ENCODE peak calls at places on chromosome 10, in ten cellular contexts. E, L, T, R, W, U, Y, I, O and F are unnamed samples.

GRCh38 chr10:132281915-132282666 is 25.7 kb downstream of the STK32C start:
- DNase-seq in L (no peak), I (no peak), O (no peak), Y (no peak), R (no peak), U (no peak), T (no peak), W (peak), E (no peak), F (no peak)

GRCh38 chr10:98158576-98158975 is 24.1 kb downstream of the R3HCC1L start:
- DNase-seq in L (no peak), E (no peak), W (no peak), U (no peak), I (no peak), R (no peak), T (no peak), Y (no peak), O (no peak), F (no peak)

GRCh38 chr10:110802090-110802489 is 69.6 kb upstream of the PDCD4 start:
- DNase-seq in W (no peak), L (peak), O (no peak), E (no peak), T (no peak), U (no peak), R (no peak), I (no peak), Y (no peak), F (no peak)

GRCh38 chr10:73758704-73759511 is 14.7 kb downstream of the SEC24C start:
- DNase-seq in W (no peak), Y (no peak), U (no peak), I (no peak), R (no peak), O (no peak), L (no peak), E (no peak), T (no peak), F (no peak)

GRCh38 chr10:92241158-92241500 is 49.7 kb downstream of the CPEB3 start:
- DNase-seq in E (no peak), L (no peak), U (no peak), I (peak), W (no peak), R (peak), Y (no peak), O (no peak), T (no peak), F (no peak)

GRCh38 chr10:124743188-124744046 is 761 bp downstream of the FAM53B start:
- DNase-seq in R (peak), E (no peak), Y (no peak), W (peak), O (peak), I (peak), T (no peak), U (peak), L (no peak), F (peak)

GRCh38 chr10:129496995-129497394 is 30.0 kb downstream of the MGMT start:
- DNase-seq in W (peak), O (no peak), E (no peak), U (no peak), I (no peak), L (no peak), Y (no peak), R (no peak), T (no peak), F (no peak)

GRCh38 chr10:13571541-13571940 is 15.2 kb upstream of the PRPF18 start:
- DNase-seq in L (no peak), O (no peak), Y (no peak), E (no peak), W (no peak), U (no peak), I (no peak), T (no peak), R (no peak), F (no peak)

GRCh38 chr10:6957851-6958250 is 377.8 kb upstream of the PRKCQ start:
- DNase-seq in I (no peak), U (no peak), O (no peak), Y (no peak), L (no peak), T (no peak), W (no peak), R (no peak), E (no peak), F (no peak)

GRCh38 chr10:106436123-106436740 is 728.3 kb downstream of the SORCS1 start:
- DNase-seq in T (no peak), O (no peak), R (no peak), E (no peak), U (no peak), Y (no peak), L (no peak), I (peak), W (no peak), F (no peak)

GRCh38 chr10:28806481-28806880 is 129.2 kb downstream of the BAMBI start:
- DNase-seq in T (no peak), Y (no peak), I (no peak), E (no peak), W (no peak), U (no peak), L (no peak), O (peak), R (no peak), F (no peak)

GRCh38 chr10:84783909-84784308 is 455.5 kb downstream of the CCSER2 start:
- DNase-seq in O (no peak), Y (no peak), W (no peak), R (no peak), T (no peak), U (no peak), L (no peak), E (no peak), I (no peak), F (no peak)

GRCh38 chr10:61078542-61078941 is 134.6 kb upstream of the RHOBTB1 start:
- DNase-seq in E (no peak), O (no peak), L (no peak), W (no peak), Y (no peak), T (no peak), U (no peak), R (no peak), I (no peak), F (no peak)

GRCh38 chr10:50635286-50635685 is 11.5 kb upstream of the SGMS1 start:
- DNase-seq in W (no peak), L (no peak), I (peak), T (no peak), R (no peak), U (no peak), E (no peak), Y (no peak), O (no peak), F (no peak)

GRCh38 chr10:119516381-119517234 is 25.9 kb downstream of the RGS10 start:
- DNase-seq in I (peak), W (no peak), U (peak), E (peak), O (peak), Y (no peak), T (no peak), R (no peak), L (no peak), F (peak)

GRCh38 chr10:101014230-101014884 is 14.7 kb downstream of the LZTS2 start:
- DNase-seq in T (peak), L (peak), U (peak), I (peak), Y (peak), O (peak), E (peak), R (peak), W (peak), F (no peak)

GRCh38 chr10:22461891-22462290 is 116.6 kb downstream of the SPAG6 start:
- DNase-seq in R (no peak), U (no peak), L (no peak), Y (no peak), E (no peak), O (no peak), W (no peak), I (no peak), T (no peak), F (no peak)

GRCh38 chr10:86269332-86269731 is 97.3 kb downstream of the GRID1 start:
- DNase-seq in R (no peak), I (no peak), T (no peak), O (no peak), W (no peak), Y (no peak), E (no peak), L (no peak), U (no peak), F (no peak)

GRCh38 chr10:121157998-121158397 is 306.8 kb downstream of the WDR11 start:
- DNase-seq in I (no peak), W (no peak), Y (no peak), T (no peak), E (no peak), O (peak), R (no peak), L (peak), U (no peak), F (peak)

GRCh38 chr10:97659589-97659988 is 19.1 kb downstream of the PI4K2A start:
- DNase-seq in T (no peak), O (peak), W (peak), L (no peak), E (no peak), Y (no peak), I (peak), R (no peak), U (no peak), F (peak)

GRCh38 chr10:18689498-18689897 is 30.3 kb downstream of the ARL5B start:
- DNase-seq in L (peak), Y (no peak), U (no peak), I (peak), O (peak), E (no peak), R (no peak), W (no peak), T (no peak), F (no peak)

GRCh38 chr10:76066457-76066856 is 635.0 kb downstream of the LRMDA start:
- DNase-seq in T (no peak), W (no peak), R (no peak), O (no peak), L (no peak), U (no peak), I (no peak), Y (no peak), E (no peak), F (no peak)

GRCh38 chr10:87094373-87095240 is at the start of the genes GLUD1 and SHLD2:
- DNase-seq in Y (peak), E (peak), I (peak), T (peak), O (peak), W (peak), U (peak), R (peak), L (peak), F (peak)

GRCh38 chr10:792083-792791 is 102.8 kb upstream of the DIP2C start:
- DNase-seq in R (no peak), W (no peak), Y (no peak), U (no peak), O (no peak), T (no peak), I (no peak), E (no peak), L (no peak), F (no peak)

GRCh38 chr10:114544045-114544659 is 113.9 kb downstream of the ABLIM1 start:
- DNase-seq in L (peak), T (peak), R (no peak), W (no peak), I (no peak), E (peak), O (peak), U (peak), Y (no peak), F (no peak)

GRCh38 chr10:61905837-61906236 is 4.3 kb downstream of the ARID5B start:
- DNase-seq in R (no peak), I (no peak), Y (no peak), U (no peak), O (no peak), E (no peak), T (no peak), L (no peak), W (no peak), F (no peak)

GRCh38 chr10:103481974-103482531 is 3.0 kb upstream of the CALHM3 start:
- DNase-seq in L (peak), U (peak), O (peak), W (peak), Y (no peak), E (peak), I (peak), T (no peak), R (peak), F (peak)